ENCODE peak calls at places on chromosomes 6 and 20, in ten cellular contexts. E is stimulated activated CD4-positive, alpha-beta T cell treated with anti-CD3 and anti-CD28 coated beads, Interleukin-4, amount 100 ng/mL, for 24 hours; K is activated naive CD4-positive, alpha-beta T cell; I is left colon; H is posterior vena cava; C is activated CD8-positive, alpha-beta memory T cell treated with anti-CD3 and anti-CD28 coated beads for 48 hours; S is mesenteric fat pad; R is GM12865; Z is neural crest cell; W is ELR. L is an unnamed sample.

GRCh38 chr6:16729183-16729696 is 32.0 kb downstream of the ATXN1 start:
- DNase-seq in W (peak; percentile 77), I (no peak), R (no peak), S (no peak), E (no peak), Z (no peak), K (no peak), C (no peak), H (no peak), L (no peak)

GRCh38 chr6:100549406-100550167 is 84.9 kb upstream of the SIM1 start:
- DNase-seq in H (no peak), R (no peak), I (no peak), C (no peak), W (peak; percentile 10), Z (no peak), E (no peak), K (no peak), S (no peak), L (no peak)

GRCh38 chr20:21100590-21101452 is 5.3 kb downstream of the LINC00237 start:
- DNase-seq in I (peak; percentile 14), E (no peak), S (no peak), Z (peak; percentile 32), C (no peak), R (peak; percentile 13), W (no peak), K (no peak), H (peak; percentile 77), L (peak; percentile 53)

GRCh38 chr6:134707342-134707982 is 242.4 kb downstream of the ALDH8A1 start:
- DNase-seq in R (no peak), Z (no peak), I (no peak), H (no peak), K (no peak), W (peak; percentile 10), E (no peak), C (no peak), S (no peak), L (no peak)

GRCh38 chr6:137271245-137272183 is 52.3 kb upstream of the IFNGR1 start:
- DNase-seq in S (no peak), H (no peak), R (peak; percentile 69), W (peak; percentile 73), C (no peak), E (no peak), Z (no peak), K (no peak), I (no peak), L (peak; percentile 34)

GRCh38 chr6:143784316-143784715 is 58.8 kb upstream of the LTV1 start:
- DNase-seq in Z (no peak), E (no peak), S (no peak), K (no peak), R (no peak), W (no peak), H (no peak), C (no peak), I (no peak), L (no peak)

GRCh38 chr6:34610819-34611477 is 54.8 kb upstream of the SPDEF start:
- DNase-seq in C (no peak), Z (no peak), S (no peak), H (no peak), W (peak; percentile 96), K (no peak), I (no peak), R (no peak), E (no peak), L (peak; percentile 87)

GRCh38 chr6:23045280-23045679 is 475.9 kb downstream of the HDGFL1 start:
- DNase-seq in Z (no peak), I (no peak), R (no peak), W (no peak), H (no peak), S (no peak), C (no peak), K (no peak), E (no peak), L (no peak)

GRCh38 chr20:56111951-56112730 is 106.8 kb upstream of the CBLN4 start:
- DNase-seq in H (no peak), E (no peak), W (no peak), K (no peak), Z (no peak), I (no peak), R (no peak), S (no peak), C (no peak), L (no peak)

GRCh38 chr6:159819932-159820640 is 20.0 kb downstream of the PNLDC1 start:
- DNase-seq in C (no peak), H (no peak), W (no peak), R (no peak), E (peak; percentile 20), I (no peak), S (peak; percentile 53), Z (peak; percentile 11), K (peak; percentile 5), L (no peak)

GRCh38 chr6:101728388-101728787 is 334.9 kb downstream of the GRIK2 start:
- DNase-seq in H (no peak), S (no peak), R (no peak), I (no peak), K (no peak), W (no peak), E (no peak), Z (no peak), C (no peak), L (no peak)

GRCh38 chr6:168096271-168096764 is 17.3 kb upstream of the FRMD1 start:
- DNase-seq in K (no peak), Z (no peak), W (no peak), R (no peak), I (peak; percentile 3), S (no peak), E (no peak), H (peak; percentile 66), C (no peak), L (no peak)

GRCh38 chr6:116012471-116012949 is 48.2 kb downstream of the FRK start:
- DNase-seq in I (no peak), S (no peak), E (no peak), Z (no peak), K (no peak), H (no peak), C (no peak), R (no peak), W (no peak), L (no peak)

GRCh38 chr20:2245637-2246036 is 50.2 kb upstream of the TGM3 start:
- DNase-seq in C (no peak), Z (no peak), W (no peak), R (no peak), H (no peak), I (no peak), S (no peak), E (no peak), K (no peak), L (no peak)

GRCh38 chr20:41091926-41092325 is 45.4 kb upstream of the PLCG1 start:
- DNase-seq in W (no peak), K (no peak), E (no peak), S (no peak), R (no peak), C (no peak), Z (no peak), I (no peak), H (no peak), L (no peak)

GRCh38 chr6:150169609-150170008 is 26.8 kb downstream of the PPP1R14C start:
- DNase-seq in H (no peak), W (peak; percentile 64), K (no peak), S (no peak), Z (no peak), C (no peak), I (no peak), E (peak; percentile 57), R (peak; percentile 6), L (no peak)

GRCh38 chr6:108755257-108756240 is 92.7 kb upstream of the ARMC2 start:
- DNase-seq in Z (no peak), E (no peak), S (no peak), C (no peak), K (no peak), W (no peak), R (peak; percentile 17), H (no peak), I (no peak), L (no peak)

GRCh38 chr20:2470051-2470431 is 548 bp downstream of the SNRPB start:
- DNase-seq in C (no peak), Z (peak; percentile 36), R (peak; percentile 81), E (peak; percentile 70), S (no peak), H (no peak), W (peak; percentile 67), I (peak; percentile 44), K (peak; percentile 52), L (peak; percentile 74)

GRCh38 chr20:15925376-15925775 is 647.9 kb downstream of the KIF16B start:
- DNase-seq in K (no peak), R (no peak), C (no peak), H (no peak), Z (no peak), W (no peak), S (no peak), I (no peak), E (no peak), L (no peak)

GRCh38 chr20:13119583-13119982 is 101.5 kb upstream of the ISM1 start:
- DNase-seq in C (no peak), R (peak; percentile 66), W (peak; percentile 66), K (peak; percentile 2), Z (peak; percentile 54), H (no peak), S (no peak), I (peak; percentile 9), E (peak; percentile 53), L (peak; percentile 29)

GRCh38 chr20:3679749-3680700 is 1.8 kb downstream of the ADAM33 start:
- DNase-seq in C (no peak), H (no peak), R (no peak), S (no peak), I (no peak), K (no peak), E (no peak), Z (no peak), W (peak; percentile 70), L (no peak)

GRCh38 chr20:6908673-6909072 is 141.2 kb downstream of the BMP2 start:
- DNase-seq in Z (no peak), W (no peak), K (no peak), S (no peak), H (no peak), R (no peak), I (no peak), C (no peak), E (no peak), L (no peak)

GRCh38 chr20:58416832-58417231 is 27.8 kb downstream of the VAPB start:
- DNase-seq in Z (no peak), S (no peak), R (no peak), I (no peak), K (no peak), H (no peak), E (no peak), C (no peak), W (no peak), L (no peak)

GRCh38 chr6:39058471-39059147 is 10.0 kb downstream of the GLP1R start:
- DNase-seq in Z (no peak), S (no peak), E (no peak), C (no peak), K (no peak), W (no peak), H (peak; percentile 37), I (no peak), R (no peak), L (no peak)

GRCh38 chr6:149566372-149567193 is at the start of gene GINM1:
- DNase-seq in E (peak; percentile 56), W (peak; percentile 56), Z (peak; percentile 42), C (peak; percentile 54), H (peak; percentile 86), R (peak; percentile 81), K (peak; percentile 38), S (no peak), I (peak; percentile 70), L (peak; percentile 80)

GRCh38 chr20:58891686-58892125 is 39.2 kb downstream of the GNAS start:
- DNase-seq in Z (peak; percentile 33), C (no peak), K (peak; percentile 23), S (no peak), W (peak; percentile 67), H (no peak), E (peak; percentile 32), I (peak; percentile 52), R (peak; percentile 60), L (no peak)

GRCh38 chr6:17983712-17984111 is 3.7 kb downstream of the KIF13A start:
- DNase-seq in H (no peak), S (no peak), C (no peak), K (no peak), E (no peak), Z (no peak), W (no peak), I (no peak), R (no peak), L (no peak)

GRCh38 chr6:37688088-37688850 is 9.4 kb downstream of the MDGA1 start:
- DNase-seq in I (no peak), H (no peak), S (no peak), Z (no peak), W (no peak), R (no peak), E (no peak), C (no peak), K (no peak), L (no peak)